ENCODE peak calls at places on chromosomes 7 and 10, in seven cellular contexts. J is activated B cell treated with CpG ODN at 0.5 μM for 24 hours; V is activated CD4-positive, alpha-beta T cell treated with anti-CD3 and anti-CD28 coated beads, Interleukin-2, amount 10 ng/mL, durations not matched to agents 24 days and 14 days; H is ACHN; N is stimulated activated naive B cell treated with anti-CD40 and anti-IgM and Interleukin-4, amounts not matched to agents 10 μg/mL and 1 μg/mL and 100 μg/mL, for 72 hours; P is erythroblast; U is MV-4-11. O is an unnamed sample.

GRCh38 chr10:79027147-79028055 is 41.4 kb upstream of the ZMIZ1 start:
- DNase-seq in P (peak; percentile 98), U (no peak), V (no peak), H (no peak), N (no peak), J (no peak), O (no peak)

GRCh38 chr7:44348300-44348699 is 22.9 kb upstream of the CAMK2B start:
- DNase-seq in N (no peak), U (peak; percentile 42), J (no peak), V (no peak), P (peak; percentile 57), H (peak; percentile 71), O (peak; percentile 40)

GRCh38 chr7:30348083-30348560 is 63.7 kb downstream of the ZNRF2 start:
- DNase-seq in V (peak; percentile 87), P (peak; percentile 68), J (no peak), U (peak; percentile 91), H (peak; percentile 91), N (peak; percentile 30), O (peak; percentile 76)

GRCh38 chr10:126336786-126337185 is 51.5 kb downstream of the ADAM12 start:
- DNase-seq in U (no peak), H (no peak), J (no peak), V (no peak), N (no peak), P (no peak), O (no peak)

GRCh38 chr7:106521115-106521514 is 139.8 kb downstream of the CCDC71L start:
- DNase-seq in P (no peak), J (no peak), U (no peak), V (no peak), N (no peak), H (peak; percentile 8), O (no peak)

GRCh38 chr10:20891338-20891714 is 5.8 kb downstream of the NEBL start:
- DNase-seq in J (no peak), N (no peak), V (no peak), U (no peak), P (no peak), H (no peak), O (peak; percentile 62)

GRCh38 chr7:91344911-91345310 is 80.7 kb downstream of the FZD1 start:
- DNase-seq in P (no peak), J (no peak), V (no peak), N (no peak), U (no peak), H (no peak), O (no peak)

GRCh38 chr10:79286318-79286951 is 60.8 kb upstream of the PPIF start:
- DNase-seq in J (peak; percentile 81), H (no peak), U (peak; percentile 98), V (peak; percentile 90), P (peak; percentile 16), N (peak; percentile 98), O (no peak)

GRCh38 chr10:106285199-106285598 is 879.3 kb downstream of the SORCS1 start:
- DNase-seq in V (no peak), J (no peak), N (no peak), U (no peak), P (no peak), H (no peak), O (no peak)

GRCh38 chr7:35249537-35249907 is 4.4 kb downstream of the TBX20 start:
- DNase-seq in H (no peak), J (no peak), N (no peak), U (no peak), P (no peak), V (no peak), O (no peak)

GRCh38 chr7:144659211-144659610 is 176.6 kb downstream of the TPK1 start:
- DNase-seq in H (no peak), V (no peak), P (no peak), J (no peak), N (no peak), U (no peak), O (no peak)